ENCODE peak calls at places on chromosome 15, in six cellular contexts. One of them, this sample, is unnamed.

GRCh38 chr15:64651573-64652260 is 123.7 kb downstream of the RBPMS2 start:
- DNase-seq in OCI-LY7: peak
- DNase-seq in endothelial cell of umbilical vein: no peak
- DNase-seq in IMR-90: peak
- DNase-seq in fibroblast of lung: no peak
- DNase-seq in GM23338: peak
- DNase-seq in this sample: peak

GRCh38 chr15:78925956-78926743 is 18.7 kb downstream of the CTSH start:
- DNase-seq in OCI-LY7: no peak
- DNase-seq in IMR-90: no peak
- DNase-seq in GM23338: peak
- DNase-seq in endothelial cell of umbilical vein: no peak
- DNase-seq in fibroblast of lung: no peak
- DNase-seq in this sample: no peak

GRCh38 chr15:80659375-80659774 is 35.7 kb upstream of the ABHD17C start:
- DNase-seq in fibroblast of lung: no peak
- DNase-seq in OCI-LY7: no peak
- DNase-seq in endothelial cell of umbilical vein: no peak
- DNase-seq in GM23338: no peak
- DNase-seq in IMR-90: no peak
- DNase-seq in this sample: peak

GRCh38 chr15:97875513-97876285 is 84.8 kb upstream of the ARRDC4 start:
- DNase-seq in IMR-90: no peak
- DNase-seq in fibroblast of lung: no peak
- DNase-seq in OCI-LY7: no peak
- DNase-seq in GM23338: peak
- DNase-seq in endothelial cell of umbilical vein: no peak
- DNase-seq in this sample: no peak

GRCh38 chr15:70047386-70048195 is 50.1 kb downstream of the TLE3 start:
- DNase-seq in fibroblast of lung: peak
- DNase-seq in IMR-90: peak
- DNase-seq in OCI-LY7: no peak
- DNase-seq in GM23338: no peak
- DNase-seq in endothelial cell of umbilical vein: no peak
- DNase-seq in this sample: no peak

GRCh38 chr15:59203026-59203425 is 3.6 kb upstream of the LDHAL6B start:
- DNase-seq in endothelial cell of umbilical vein: no peak
- DNase-seq in GM23338: no peak
- DNase-seq in fibroblast of lung: no peak
- DNase-seq in IMR-90: no peak
- DNase-seq in OCI-LY7: no peak
- DNase-seq in this sample: no peak

GRCh38 chr15:32100286-32100685 is 70.0 kb downstream of the CHRNA7 start:
- DNase-seq in IMR-90: no peak
- DNase-seq in fibroblast of lung: no peak
- DNase-seq in endothelial cell of umbilical vein: no peak
- DNase-seq in GM23338: no peak
- DNase-seq in OCI-LY7: no peak
- DNase-seq in this sample: no peak

GRCh38 chr15:32919749-32920414 is 202.1 kb downstream of the GREM1 start:
- DNase-seq in fibroblast of lung: peak
- DNase-seq in IMR-90: peak
- DNase-seq in GM23338: no peak
- DNase-seq in endothelial cell of umbilical vein: no peak
- DNase-seq in OCI-LY7: peak
- DNase-seq in this sample: no peak

GRCh38 chr15:60496853-60497252 is 17.9 kb upstream of the ICE2 start:
- DNase-seq in endothelial cell of umbilical vein: no peak
- DNase-seq in IMR-90: no peak
- DNase-seq in fibroblast of lung: no peak
- DNase-seq in OCI-LY7: no peak
- DNase-seq in GM23338: no peak
- DNase-seq in this sample: no peak

GRCh38 chr15:78951841-78952238 is 7.0 kb upstream of the CTSH start:
- DNase-seq in OCI-LY7: no peak
- DNase-seq in fibroblast of lung: peak
- DNase-seq in IMR-90: peak
- DNase-seq in GM23338: no peak
- DNase-seq in endothelial cell of umbilical vein: no peak
- DNase-seq in this sample: peak

GRCh38 chr15:63832620-63833245 is 1.0 kb downstream of the HERC1 start:
- DNase-seq in fibroblast of lung: peak
- DNase-seq in GM23338: peak
- DNase-seq in IMR-90: no peak
- DNase-seq in OCI-LY7: peak
- DNase-seq in endothelial cell of umbilical vein: no peak
- DNase-seq in this sample: no peak

GRCh38 chr15:47566610-47567009 is 150.7 kb upstream of the SEMA6D start:
- DNase-seq in OCI-LY7: no peak
- DNase-seq in GM23338: no peak
- DNase-seq in fibroblast of lung: no peak
- DNase-seq in IMR-90: no peak
- DNase-seq in endothelial cell of umbilical vein: no peak
- DNase-seq in this sample: no peak

GRCh38 chr15:34109775-34110663 is 8.1 kb downstream of the PGBD4 start:
- DNase-seq in GM23338: peak
- DNase-seq in fibroblast of lung: peak
- DNase-seq in endothelial cell of umbilical vein: peak
- DNase-seq in IMR-90: peak
- DNase-seq in OCI-LY7: peak
- DNase-seq in this sample: peak

GRCh38 chr15:89845305-89845893 is 30.7 kb upstream of the ANPEP start:
- DNase-seq in IMR-90: peak
- DNase-seq in OCI-LY7: no peak
- DNase-seq in fibroblast of lung: peak
- DNase-seq in GM23338: no peak
- DNase-seq in endothelial cell of umbilical vein: peak
- DNase-seq in this sample: peak

GRCh38 chr15:44713006-44713966 is 2.0 kb downstream of the B2M start:
- DNase-seq in OCI-LY7: peak
- DNase-seq in IMR-90: peak
- DNase-seq in endothelial cell of umbilical vein: peak
- DNase-seq in GM23338: peak
- DNase-seq in fibroblast of lung: peak
- DNase-seq in this sample: peak

GRCh38 chr15:57217716-57218598 is 158.3 kb upstream of the CGNL1 start:
- DNase-seq in OCI-LY7: no peak
- DNase-seq in GM23338: no peak
- DNase-seq in fibroblast of lung: peak
- DNase-seq in endothelial cell of umbilical vein: peak
- DNase-seq in IMR-90: no peak
- DNase-seq in this sample: no peak

GRCh38 chr15:99335508-99335907 is 84.2 kb downstream of the LRRC28 start:
- DNase-seq in GM23338: no peak
- DNase-seq in endothelial cell of umbilical vein: no peak
- DNase-seq in OCI-LY7: no peak
- DNase-seq in IMR-90: no peak
- DNase-seq in fibroblast of lung: no peak
- DNase-seq in this sample: no peak

GRCh38 chr15:59224474-59224873 is 17.8 kb downstream of the LDHAL6B start:
- DNase-seq in OCI-LY7: no peak
- DNase-seq in fibroblast of lung: no peak
- DNase-seq in IMR-90: no peak
- DNase-seq in GM23338: no peak
- DNase-seq in endothelial cell of umbilical vein: peak
- DNase-seq in this sample: no peak

GRCh38 chr15:44720460-44721185 is 9.3 kb downstream of the B2M start:
- DNase-seq in GM23338: no peak
- DNase-seq in OCI-LY7: no peak
- DNase-seq in IMR-90: no peak
- DNase-seq in fibroblast of lung: no peak
- DNase-seq in endothelial cell of umbilical vein: no peak
- DNase-seq in this sample: no peak

GRCh38 chr15:53272116-53272515 is 482.0 kb upstream of the ONECUT1 start:
- DNase-seq in IMR-90: no peak
- DNase-seq in fibroblast of lung: no peak
- DNase-seq in endothelial cell of umbilical vein: no peak
- DNase-seq in OCI-LY7: no peak
- DNase-seq in GM23338: no peak
- DNase-seq in this sample: no peak

DNA sequence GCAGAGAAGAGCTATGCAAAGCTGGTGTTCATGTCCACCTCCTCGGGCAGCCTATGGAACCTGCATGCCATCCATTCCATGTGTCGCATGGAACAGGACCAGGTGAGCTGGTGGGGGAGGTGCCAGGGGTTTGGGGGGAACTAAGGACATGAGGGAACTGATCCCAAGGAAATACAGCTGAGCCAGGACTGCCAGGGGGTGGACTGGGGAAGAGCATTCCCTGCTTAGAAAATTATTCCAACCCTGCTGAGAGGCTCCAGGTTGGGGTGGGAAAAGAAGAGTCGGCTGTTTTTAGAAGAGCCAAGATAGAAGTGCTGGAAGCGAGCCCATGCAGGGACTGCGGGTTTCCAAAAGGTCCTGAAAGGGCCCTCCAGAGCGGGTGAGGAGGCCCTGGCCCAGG is 7.6 kb downstream of the DISP2 start:
- DNase-seq in GM23338: no peak
- DNase-seq in endothelial cell of umbilical vein: no peak
- DNase-seq in OCI-LY7: no peak
- DNase-seq in fibroblast of lung: no peak
- DNase-seq in IMR-90: no peak
- DNase-seq in this sample: no peak
- TF ChIP-seq CTCF in GM23338: no peak
- TF ChIP-seq CTCF in endothelial cell of umbilical vein: no peak
- TF ChIP-seq CTCF in OCI-LY7: no peak
- TF ChIP-seq CTCF in fibroblast of lung: no peak
- TF ChIP-seq CTCF in IMR-90: no peak
- TF ChIP-seq CTCF in this sample: no peak

GRCh38 chr15:38603672-38604071 is 39.1 kb upstream of the RASGRP1 start:
- DNase-seq in endothelial cell of umbilical vein: no peak
- DNase-seq in IMR-90: no peak
- DNase-seq in GM23338: no peak
- DNase-seq in fibroblast of lung: no peak
- DNase-seq in OCI-LY7: no peak
- DNase-seq in this sample: no peak

GRCh38 chr15:38605744-38606143 is 41.1 kb upstream of the RASGRP1 start:
- DNase-seq in fibroblast of lung: no peak
- DNase-seq in endothelial cell of umbilical vein: no peak
- DNase-seq in GM23338: no peak
- DNase-seq in OCI-LY7: no peak
- DNase-seq in IMR-90: no peak
- DNase-seq in this sample: no peak

GRCh38 chr15:38598749-38599148 is 34.1 kb upstream of the RASGRP1 start:
- DNase-seq in fibroblast of lung: no peak
- DNase-seq in endothelial cell of umbilical vein: no peak
- DNase-seq in IMR-90: no peak
- DNase-seq in GM23338: no peak
- DNase-seq in OCI-LY7: peak
- DNase-seq in this sample: no peak

GRCh38 chr15:38600241-38600640 is 35.6 kb upstream of the RASGRP1 start:
- DNase-seq in fibroblast of lung: no peak
- DNase-seq in endothelial cell of umbilical vein: no peak
- DNase-seq in GM23338: no peak
- DNase-seq in IMR-90: no peak
- DNase-seq in OCI-LY7: no peak
- DNase-seq in this sample: no peak

DNA sequence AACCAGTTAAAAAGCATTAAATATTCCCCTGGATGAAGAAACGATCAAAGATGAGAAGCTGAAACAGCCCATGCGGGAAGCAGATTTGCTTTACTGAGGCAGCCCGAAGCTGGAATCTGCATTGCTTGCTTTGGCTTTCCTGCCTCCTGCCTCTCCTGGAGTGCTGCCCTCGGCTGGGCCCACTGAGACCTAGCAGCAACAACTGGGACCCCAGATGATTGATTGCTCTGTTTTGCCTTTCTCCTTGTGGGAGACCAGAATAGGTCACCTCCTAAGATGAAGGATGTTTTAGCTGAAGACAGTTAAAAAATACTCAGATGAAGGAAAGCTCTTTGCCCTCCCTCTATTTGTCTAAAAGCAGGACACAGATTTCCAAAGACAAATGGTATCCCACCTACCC is 38.7 kb upstream of the RASGRP1 start:
- DNase-seq in endothelial cell of umbilical vein: no peak
- DNase-seq in IMR-90: no peak
- DNase-seq in GM23338: peak
- DNase-seq in OCI-LY7: no peak
- DNase-seq in fibroblast of lung: no peak
- DNase-seq in this sample: no peak
- H2AFZ ChIP-seq in endothelial cell of umbilical vein: no peak
- H2AFZ ChIP-seq in IMR-90: no peak
- H2AFZ ChIP-seq in GM23338: peak
- H2AFZ ChIP-seq in OCI-LY7: peak
- H2AFZ ChIP-seq in fibroblast of lung: no peak
- H2AFZ ChIP-seq in this sample: no peak

DNA sequence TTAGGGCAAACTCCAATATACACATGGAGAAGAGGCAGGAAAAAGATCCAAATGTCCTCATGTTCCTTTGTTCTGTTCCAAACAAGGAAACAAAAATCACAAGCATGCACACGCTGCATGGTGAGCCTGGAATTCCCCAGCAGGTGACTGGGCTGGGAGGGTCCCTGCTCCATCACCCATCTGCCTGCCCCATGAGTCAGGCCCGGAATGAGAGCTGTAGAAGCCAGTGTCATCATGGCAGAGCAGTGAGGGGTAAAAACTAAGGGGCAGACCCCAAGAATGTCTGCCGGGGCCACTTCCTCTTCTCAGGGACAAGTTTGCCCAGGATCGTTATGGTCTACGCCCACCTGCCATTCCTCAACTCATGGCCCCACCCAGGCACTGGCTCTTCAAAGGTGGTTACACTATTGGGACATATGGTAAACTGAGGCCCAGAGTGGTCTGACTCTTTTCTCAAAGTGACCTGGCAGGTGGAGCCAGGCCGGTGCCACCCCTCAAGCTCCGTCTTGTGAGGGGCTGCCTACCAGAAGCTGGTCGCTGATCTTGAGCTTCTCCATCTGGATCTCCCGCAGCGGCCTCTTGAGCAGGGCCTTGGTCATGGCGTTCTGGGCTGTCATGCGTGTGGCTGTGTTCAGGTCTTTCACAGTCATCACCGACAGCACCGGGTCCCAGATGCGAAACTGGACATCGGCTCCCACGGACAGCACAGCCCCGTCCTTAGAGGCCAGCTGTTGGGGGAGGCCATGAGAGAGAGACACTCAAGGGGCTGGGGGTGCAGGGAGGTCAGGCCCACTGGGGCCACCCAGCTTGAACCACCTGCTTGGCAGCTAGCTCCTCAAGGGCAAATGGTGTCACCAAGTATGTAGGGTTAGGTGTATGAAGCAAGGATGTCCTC is 3.8 kb downstream of the STOML1 start:
- DNase-seq in endothelial cell of umbilical vein: no peak
- DNase-seq in OCI-LY7: no peak
- DNase-seq in fibroblast of lung: peak
- DNase-seq in IMR-90: peak
- DNase-seq in GM23338: no peak
- DNase-seq in this sample: peak
- H3K4me2 ChIP-seq in endothelial cell of umbilical vein: no peak
- H3K4me2 ChIP-seq in OCI-LY7: no peak
- H3K4me2 ChIP-seq in fibroblast of lung: no peak
- H3K4me2 ChIP-seq in IMR-90: no peak
- H3K4me2 ChIP-seq in GM23338: no peak
- H3K4me2 ChIP-seq in this sample: peak

DNA sequence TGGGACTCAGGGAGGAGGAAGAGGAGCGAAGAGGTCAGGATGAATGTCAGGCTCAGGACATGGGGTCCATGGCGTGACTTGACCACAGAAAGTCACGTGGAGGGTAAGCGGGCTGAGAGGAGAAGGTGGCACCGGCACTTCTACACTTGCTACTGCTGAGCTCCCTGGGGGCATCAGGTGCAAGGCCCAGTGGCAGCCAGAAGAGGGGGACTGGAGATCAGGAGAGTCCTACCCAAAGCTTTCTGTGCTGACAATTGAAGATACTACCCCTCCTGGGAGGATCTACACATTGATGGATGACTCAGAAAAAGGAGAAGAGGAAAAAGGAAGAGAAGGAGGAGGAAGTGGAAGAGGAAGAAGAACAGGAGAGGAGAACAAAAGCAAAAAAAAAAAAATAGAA is 41.3 kb downstream of the MYO5C start:
- DNase-seq in fibroblast of lung: no peak
- DNase-seq in OCI-LY7: peak
- DNase-seq in IMR-90: no peak
- DNase-seq in GM23338: peak
- DNase-seq in endothelial cell of umbilical vein: peak
- DNase-seq in this sample: peak
- TF ChIP-seq CTCF in fibroblast of lung: no peak
- TF ChIP-seq CTCF in OCI-LY7: peak
- TF ChIP-seq CTCF in IMR-90: no peak
- TF ChIP-seq CTCF in GM23338: peak
- TF ChIP-seq CTCF in endothelial cell of umbilical vein: peak
- TF ChIP-seq CTCF in this sample: peak

This sample was measured in PC-3.